ENCODE peak calls at places on chromosomes 16 and 17, in five cellular contexts. One of them, this sample, is unnamed.

GRCh38 chr16:89393731-89394406 is 96.5 kb downstream of the ANKRD11 start:
- DNase-seq in GM04503: no peak
- DNase-seq in pancreas: peak; percentile 58
- DNase-seq in activated T-cell treated with anti-CD3 and anti-CD28 coated beads, Interleukin-2, amount 50 U/mL, for 72 hours: no peak
- DNase-seq in activated CD4-positive, alpha-beta memory T cell treated with anti-CD3 and anti-CD28 coated beads, Interleukin-2, amount 10 ng/mL, durations not matched to agents 7 days and 5 days: no peak
- DNase-seq in this sample: no peak

GRCh38 chr17:78072961-78073360 is 55.6 kb downstream of the TMC6 start:
- DNase-seq in GM04503: no peak
- DNase-seq in pancreas: no peak
- DNase-seq in activated T-cell treated with anti-CD3 and anti-CD28 coated beads, Interleukin-2, amount 50 U/mL, for 72 hours: no peak
- DNase-seq in activated CD4-positive, alpha-beta memory T cell treated with anti-CD3 and anti-CD28 coated beads, Interleukin-2, amount 10 ng/mL, durations not matched to agents 7 days and 5 days: no peak
- DNase-seq in this sample: no peak

GRCh38 chr16:19883296-19883951 is 1.2 kb downstream of the GPRC5B start:
- DNase-seq in GM04503: no peak
- DNase-seq in pancreas: peak; percentile 40
- DNase-seq in activated T-cell treated with anti-CD3 and anti-CD28 coated beads, Interleukin-2, amount 50 U/mL, for 72 hours: no peak
- DNase-seq in activated CD4-positive, alpha-beta memory T cell treated with anti-CD3 and anti-CD28 coated beads, Interleukin-2, amount 10 ng/mL, durations not matched to agents 7 days and 5 days: no peak
- DNase-seq in this sample: no peak

GRCh38 chr16:80174416-80174815 is 366.4 kb upstream of the DYNLRB2 start:
- DNase-seq in GM04503: peak; percentile 88
- DNase-seq in pancreas: no peak
- DNase-seq in activated T-cell treated with anti-CD3 and anti-CD28 coated beads, Interleukin-2, amount 50 U/mL, for 72 hours: no peak
- DNase-seq in activated CD4-positive, alpha-beta memory T cell treated with anti-CD3 and anti-CD28 coated beads, Interleukin-2, amount 10 ng/mL, durations not matched to agents 7 days and 5 days: no peak
- DNase-seq in this sample: no peak

GRCh38 chr17:66834919-66835454 is at the start of gene CACNG5:
- DNase-seq in GM04503: no peak
- DNase-seq in pancreas: no peak
- DNase-seq in activated T-cell treated with anti-CD3 and anti-CD28 coated beads, Interleukin-2, amount 50 U/mL, for 72 hours: no peak
- DNase-seq in activated CD4-positive, alpha-beta memory T cell treated with anti-CD3 and anti-CD28 coated beads, Interleukin-2, amount 10 ng/mL, durations not matched to agents 7 days and 5 days: no peak
- DNase-seq in this sample: no peak

GRCh38 chr16:23700093-23700492 is 12.9 kb downstream of the ERN2 start:
- DNase-seq in GM04503: no peak
- DNase-seq in pancreas: no peak
- DNase-seq in activated T-cell treated with anti-CD3 and anti-CD28 coated beads, Interleukin-2, amount 50 U/mL, for 72 hours: no peak
- DNase-seq in activated CD4-positive, alpha-beta memory T cell treated with anti-CD3 and anti-CD28 coated beads, Interleukin-2, amount 10 ng/mL, durations not matched to agents 7 days and 5 days: no peak
- DNase-seq in this sample: no peak

GRCh38 chr17:68573338-68573737 is 27.8 kb downstream of the FAM20A start:
- DNase-seq in GM04503: no peak
- DNase-seq in pancreas: no peak
- DNase-seq in activated T-cell treated with anti-CD3 and anti-CD28 coated beads, Interleukin-2, amount 50 U/mL, for 72 hours: no peak
- DNase-seq in activated CD4-positive, alpha-beta memory T cell treated with anti-CD3 and anti-CD28 coated beads, Interleukin-2, amount 10 ng/mL, durations not matched to agents 7 days and 5 days: no peak
- DNase-seq in this sample: no peak

GRCh38 chr17:48745381-48746275 is 17.1 kb upstream of the HOXB13 start:
- DNase-seq in GM04503: no peak
- DNase-seq in pancreas: no peak
- DNase-seq in activated T-cell treated with anti-CD3 and anti-CD28 coated beads, Interleukin-2, amount 50 U/mL, for 72 hours: no peak
- DNase-seq in activated CD4-positive, alpha-beta memory T cell treated with anti-CD3 and anti-CD28 coated beads, Interleukin-2, amount 10 ng/mL, durations not matched to agents 7 days and 5 days: no peak
- DNase-seq in this sample: no peak

GRCh38 chr17:59366773-59367656 is 35.6 kb downstream of the YPEL2 start:
- DNase-seq in GM04503: no peak
- DNase-seq in pancreas: peak; percentile 93
- DNase-seq in activated T-cell treated with anti-CD3 and anti-CD28 coated beads, Interleukin-2, amount 50 U/mL, for 72 hours: no peak
- DNase-seq in activated CD4-positive, alpha-beta memory T cell treated with anti-CD3 and anti-CD28 coated beads, Interleukin-2, amount 10 ng/mL, durations not matched to agents 7 days and 5 days: no peak
- DNase-seq in this sample: no peak

GRCh38 chr17:17950806-17951205 is 21.4 kb downstream of the TOM1L2 start:
- DNase-seq in GM04503: no peak
- DNase-seq in pancreas: no peak
- DNase-seq in activated T-cell treated with anti-CD3 and anti-CD28 coated beads, Interleukin-2, amount 50 U/mL, for 72 hours: no peak
- DNase-seq in activated CD4-positive, alpha-beta memory T cell treated with anti-CD3 and anti-CD28 coated beads, Interleukin-2, amount 10 ng/mL, durations not matched to agents 7 days and 5 days: no peak
- DNase-seq in this sample: no peak

GRCh38 chr17:27529230-27529796 is 73.1 kb downstream of the KSR1 start:
- DNase-seq in GM04503: no peak
- DNase-seq in pancreas: peak; percentile 73
- DNase-seq in activated T-cell treated with anti-CD3 and anti-CD28 coated beads, Interleukin-2, amount 50 U/mL, for 72 hours: no peak
- DNase-seq in activated CD4-positive, alpha-beta memory T cell treated with anti-CD3 and anti-CD28 coated beads, Interleukin-2, amount 10 ng/mL, durations not matched to agents 7 days and 5 days: no peak
- DNase-seq in this sample: peak; percentile 38

GRCh38 chr16:50354629-50355456 is 13.9 kb downstream of the BRD7 start:
- DNase-seq in GM04503: no peak
- DNase-seq in pancreas: no peak
- DNase-seq in activated T-cell treated with anti-CD3 and anti-CD28 coated beads, Interleukin-2, amount 50 U/mL, for 72 hours: no peak
- DNase-seq in activated CD4-positive, alpha-beta memory T cell treated with anti-CD3 and anti-CD28 coated beads, Interleukin-2, amount 10 ng/mL, durations not matched to agents 7 days and 5 days: no peak
- DNase-seq in this sample: no peak

GRCh38 chr16:88533381-88533831 is 36.8 kb upstream of the ZC3H18 start:
- DNase-seq in GM04503: no peak
- DNase-seq in pancreas: no peak
- DNase-seq in activated T-cell treated with anti-CD3 and anti-CD28 coated beads, Interleukin-2, amount 50 U/mL, for 72 hours: no peak
- DNase-seq in activated CD4-positive, alpha-beta memory T cell treated with anti-CD3 and anti-CD28 coated beads, Interleukin-2, amount 10 ng/mL, durations not matched to agents 7 days and 5 days: no peak
- DNase-seq in this sample: no peak

GRCh38 chr17:36212958-36213357 is 2.1 kb downstream of the CCL4L2 start:
- DNase-seq in GM04503: no peak
- DNase-seq in pancreas: no peak
- DNase-seq in activated T-cell treated with anti-CD3 and anti-CD28 coated beads, Interleukin-2, amount 50 U/mL, for 72 hours: no peak
- DNase-seq in activated CD4-positive, alpha-beta memory T cell treated with anti-CD3 and anti-CD28 coated beads, Interleukin-2, amount 10 ng/mL, durations not matched to agents 7 days and 5 days: no peak
- DNase-seq in this sample: no peak

GRCh38 chr17:73697872-73698271 is 53.6 kb upstream of the SDK2 start:
- DNase-seq in GM04503: no peak
- DNase-seq in pancreas: no peak
- DNase-seq in activated T-cell treated with anti-CD3 and anti-CD28 coated beads, Interleukin-2, amount 50 U/mL, for 72 hours: no peak
- DNase-seq in activated CD4-positive, alpha-beta memory T cell treated with anti-CD3 and anti-CD28 coated beads, Interleukin-2, amount 10 ng/mL, durations not matched to agents 7 days and 5 days: peak; percentile 5
- DNase-seq in this sample: no peak

GRCh38 chr17:49407981-49408501 is 6.6 kb downstream of the PHB1 start:
- DNase-seq in GM04503: no peak
- DNase-seq in pancreas: peak; percentile 82
- DNase-seq in activated T-cell treated with anti-CD3 and anti-CD28 coated beads, Interleukin-2, amount 50 U/mL, for 72 hours: peak; percentile 84
- DNase-seq in activated CD4-positive, alpha-beta memory T cell treated with anti-CD3 and anti-CD28 coated beads, Interleukin-2, amount 10 ng/mL, durations not matched to agents 7 days and 5 days: peak; percentile 87
- DNase-seq in this sample: peak; percentile 90

GRCh38 chr17:50201226-50201854 is at the start of gene COL1A1:
- DNase-seq in GM04503: peak; percentile 79
- DNase-seq in pancreas: no peak
- DNase-seq in activated T-cell treated with anti-CD3 and anti-CD28 coated beads, Interleukin-2, amount 50 U/mL, for 72 hours: no peak
- DNase-seq in activated CD4-positive, alpha-beta memory T cell treated with anti-CD3 and anti-CD28 coated beads, Interleukin-2, amount 10 ng/mL, durations not matched to agents 7 days and 5 days: no peak
- DNase-seq in this sample: no peak

GRCh38 chr16:67006930-67007658 is 18.7 kb downstream of the CES4A start:
- DNase-seq in GM04503: no peak
- DNase-seq in pancreas: no peak
- DNase-seq in activated T-cell treated with anti-CD3 and anti-CD28 coated beads, Interleukin-2, amount 50 U/mL, for 72 hours: no peak
- DNase-seq in activated CD4-positive, alpha-beta memory T cell treated with anti-CD3 and anti-CD28 coated beads, Interleukin-2, amount 10 ng/mL, durations not matched to agents 7 days and 5 days: no peak
- DNase-seq in this sample: no peak

GRCh38 chr17:4548721-4549531 is 6.3 kb downstream of the MYBBP1A start:
- DNase-seq in GM04503: no peak
- DNase-seq in pancreas: no peak
- DNase-seq in activated T-cell treated with anti-CD3 and anti-CD28 coated beads, Interleukin-2, amount 50 U/mL, for 72 hours: no peak
- DNase-seq in activated CD4-positive, alpha-beta memory T cell treated with anti-CD3 and anti-CD28 coated beads, Interleukin-2, amount 10 ng/mL, durations not matched to agents 7 days and 5 days: no peak
- DNase-seq in this sample: no peak

GRCh38 chr17:50188521-50189395 is 12.7 kb downstream of the COL1A1 start:
- DNase-seq in GM04503: no peak
- DNase-seq in pancreas: no peak
- DNase-seq in activated T-cell treated with anti-CD3 and anti-CD28 coated beads, Interleukin-2, amount 50 U/mL, for 72 hours: no peak
- DNase-seq in activated CD4-positive, alpha-beta memory T cell treated with anti-CD3 and anti-CD28 coated beads, Interleukin-2, amount 10 ng/mL, durations not matched to agents 7 days and 5 days: no peak
- DNase-seq in this sample: no peak

GRCh38 chr16:70448075-70448474 is 6.3 kb upstream of the FCSK start:
- DNase-seq in GM04503: no peak
- DNase-seq in pancreas: no peak
- DNase-seq in activated T-cell treated with anti-CD3 and anti-CD28 coated beads, Interleukin-2, amount 50 U/mL, for 72 hours: no peak
- DNase-seq in activated CD4-positive, alpha-beta memory T cell treated with anti-CD3 and anti-CD28 coated beads, Interleukin-2, amount 10 ng/mL, durations not matched to agents 7 days and 5 days: no peak
- DNase-seq in this sample: no peak

GRCh38 chr17:57861737-57862409 is 12.0 kb upstream of the MRPS23 start:
- DNase-seq in GM04503: no peak
- DNase-seq in pancreas: peak; percentile 53
- DNase-seq in activated T-cell treated with anti-CD3 and anti-CD28 coated beads, Interleukin-2, amount 50 U/mL, for 72 hours: no peak
- DNase-seq in activated CD4-positive, alpha-beta memory T cell treated with anti-CD3 and anti-CD28 coated beads, Interleukin-2, amount 10 ng/mL, durations not matched to agents 7 days and 5 days: no peak
- DNase-seq in this sample: no peak

GRCh38 chr17:79593636-79594035 is 17.2 kb downstream of the RBFOX3 start:
- DNase-seq in GM04503: no peak
- DNase-seq in pancreas: no peak
- DNase-seq in activated T-cell treated with anti-CD3 and anti-CD28 coated beads, Interleukin-2, amount 50 U/mL, for 72 hours: no peak
- DNase-seq in activated CD4-positive, alpha-beta memory T cell treated with anti-CD3 and anti-CD28 coated beads, Interleukin-2, amount 10 ng/mL, durations not matched to agents 7 days and 5 days: no peak
- DNase-seq in this sample: no peak

GRCh38 chr16:63913278-63913677 is 1208.6 kb downstream of the CDH11 start:
- DNase-seq in GM04503: no peak
- DNase-seq in pancreas: no peak
- DNase-seq in activated T-cell treated with anti-CD3 and anti-CD28 coated beads, Interleukin-2, amount 50 U/mL, for 72 hours: no peak
- DNase-seq in activated CD4-positive, alpha-beta memory T cell treated with anti-CD3 and anti-CD28 coated beads, Interleukin-2, amount 10 ng/mL, durations not matched to agents 7 days and 5 days: no peak
- DNase-seq in this sample: no peak

GRCh38 chr17:11282586-11282985 is 41.6 kb downstream of the SHISA6 start:
- DNase-seq in GM04503: no peak
- DNase-seq in pancreas: no peak
- DNase-seq in activated T-cell treated with anti-CD3 and anti-CD28 coated beads, Interleukin-2, amount 50 U/mL, for 72 hours: no peak
- DNase-seq in activated CD4-positive, alpha-beta memory T cell treated with anti-CD3 and anti-CD28 coated beads, Interleukin-2, amount 10 ng/mL, durations not matched to agents 7 days and 5 days: no peak
- DNase-seq in this sample: no peak

GRCh38 chr16:88903267-88903666 is 36.8 kb upstream of the PABPN1L start:
- DNase-seq in GM04503: no peak
- DNase-seq in pancreas: no peak
- DNase-seq in activated T-cell treated with anti-CD3 and anti-CD28 coated beads, Interleukin-2, amount 50 U/mL, for 72 hours: no peak
- DNase-seq in activated CD4-positive, alpha-beta memory T cell treated with anti-CD3 and anti-CD28 coated beads, Interleukin-2, amount 10 ng/mL, durations not matched to agents 7 days and 5 days: no peak
- DNase-seq in this sample: no peak

GRCh38 chr17:2102931-2103398 is 48.1 kb downstream of the HIC1 start:
- DNase-seq in GM04503: no peak
- DNase-seq in pancreas: no peak
- DNase-seq in activated T-cell treated with anti-CD3 and anti-CD28 coated beads, Interleukin-2, amount 50 U/mL, for 72 hours: no peak
- DNase-seq in activated CD4-positive, alpha-beta memory T cell treated with anti-CD3 and anti-CD28 coated beads, Interleukin-2, amount 10 ng/mL, durations not matched to agents 7 days and 5 days: no peak
- DNase-seq in this sample: no peak

This sample was measured in activated CD8-positive, alpha-beta T cell treated with anti-CD3 and anti-CD28 coated beads, Interleukin-2, amount 10 ng/mL, durations not matched to agents 7 days and 5 days.